ENCODE peak calls at places on chromosomes 2 and 18, in ten cellular contexts. M is IMR-90, Y is HepG2, R is adrenal gland, H is lower lobe of right lung, S is A549, C is tibial nerve, V is left ventricle myocardium inferior, K is tibial artery, Z is NT2/D1. Q is an unnamed sample. For H3K4me1, the result is how much of the 10 kb centered on the place peaks cover.

GRCh38 chr2:84768840-84769239 is 112.0 kb downstream of the TRABD2A start:
- DNase-seq in Z (no peak), K (no peak), R (no peak), S (no peak), M (no peak), V (no peak), C (no peak), H (no peak), Y (no peak), Q (no peak)

GRCh38 chr2:133271105-133271504 is 297.2 kb downstream of the NCKAP5 start:
- DNase-seq in S (peak), Z (no peak), R (no peak), Y (no peak), K (no peak), M (peak), H (no peak), V (no peak), C (no peak), Q (no peak)

GRCh38 chr2:8582191-8582849 is 99.5 kb upstream of the ID2 start:
- DNase-seq in Y (no peak), Z (no peak), S (no peak), H (no peak), V (no peak), M (no peak), K (no peak), R (peak), C (no peak), Q (no peak)

GRCh38 chr2:105380432-105381118 is 18.3 kb downstream of the FHL2 start:
- DNase-seq in Y (no peak), K (no peak), S (no peak), R (no peak), V (no peak), M (peak), H (no peak), Z (no peak), C (no peak), Q (no peak)

GRCh38 chr18:3923750-3924149 is 473.8 kb downstream of the TGIF1 start:
- DNase-seq in R (no peak), H (no peak), V (no peak), M (peak), C (no peak), Z (no peak), K (no peak), S (peak), Y (no peak), Q (no peak)

GRCh38 chr2:85772841-85773491 is 19.2 kb downstream of the ATOH8 start:
- DNase-seq in Y (no peak), C (no peak), R (no peak), V (peak), S (no peak), H (no peak), M (no peak), K (peak), Z (no peak), Q (peak)

GRCh38 chr2:129056309-129056958 is 737.8 kb upstream of the HS6ST1 start:
- DNase-seq in M (no peak), S (no peak), R (no peak), Y (no peak), V (no peak), C (no peak), K (no peak), H (no peak), Z (no peak), Q (no peak)

GRCh38 chr2:60515751-60516226 is 37.7 kb downstream of the BCL11A start:
- DNase-seq in Z (no peak), M (peak), H (peak), S (no peak), R (no peak), C (no peak), K (no peak), V (no peak), Y (no peak), Q (no peak)

GRCh38 chr2:48600204-48600813 is 17.3 kb upstream of the GTF2A1L start:
- DNase-seq in C (no peak), Z (peak), K (no peak), H (no peak), Y (peak), M (peak), V (no peak), S (peak), R (no peak), Q (no peak)

GRCh38 chr2:84395819-84396218 is 63.3 kb downstream of the SUCLG1 start:
- DNase-seq in V (no peak), Z (no peak), M (peak), K (no peak), H (no peak), S (no peak), R (no peak), C (no peak), Y (no peak), Q (no peak)

GRCh38 chr2:11680181-11680900 is 10.3 kb upstream of the NTSR2 start:
- DNase-seq in H (no peak), K (no peak), R (peak), Z (no peak), C (no peak), V (no peak), Y (peak), M (peak), S (no peak), Q (peak)

GRCh38 chr2:47300081-47300480 is 102.9 kb upstream of the MSH2 start:
- DNase-seq in K (no peak), H (no peak), Y (no peak), M (no peak), R (no peak), C (no peak), Z (no peak), V (no peak), S (no peak), Q (no peak)

GRCh38 chr2:216696321-216696720 is 972 bp upstream of the IGFBP5 start:
- DNase-seq in H (no peak), Y (no peak), S (no peak), M (no peak), K (no peak), Z (no peak), V (no peak), R (no peak), C (no peak), Q (no peak)

GRCh38 chr2:17935242-17935885 is 56.9 kb downstream of the KCNS3 start:
- DNase-seq in V (no peak), H (no peak), Z (no peak), C (no peak), K (no peak), Y (no peak), S (no peak), M (no peak), R (no peak), Q (no peak)
- H3K4me3 ChIP-seq in V (no peak), H (no peak), Z (no peak), C (no peak), K (no peak), Y (no peak), S (no peak), M (no peak), R (no peak), Q (no peak)

DNA sequence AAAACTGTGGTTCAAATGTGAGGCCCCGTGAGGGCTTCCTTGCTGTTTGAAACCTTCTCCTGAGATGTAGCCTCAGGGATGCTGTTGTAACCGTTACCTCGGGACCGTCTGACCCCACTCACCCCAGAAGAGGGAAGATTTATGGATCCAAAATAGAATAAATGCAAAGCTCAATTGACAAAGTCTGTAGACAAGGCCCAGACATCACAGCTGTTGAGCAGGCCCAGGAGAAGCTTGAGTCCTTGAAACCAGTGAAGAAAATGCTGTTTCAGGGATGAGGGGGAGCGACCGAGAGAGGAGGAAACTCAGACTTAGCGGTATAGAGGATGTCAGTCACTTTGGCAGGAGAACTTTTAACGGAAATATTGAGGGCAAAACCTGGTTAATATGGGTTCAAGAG is 76.8 kb upstream of the RBM44 start:
- DNase-seq in V (no peak), S (no peak), R (no peak), M (no peak), K (no peak), Y (no peak), C (no peak), H (no peak), Z (no peak), Q (no peak)
- H3K4me1 ChIP-seq in V (half or more), S (under half), R (under half), M (under half), K (under half), Y (under half), C (under half), H (under half), Z (under half), Q (under half)

GRCh38 chr2:3246406-3246805 is 131.2 kb downstream of the EIPR1 start:
- DNase-seq in K (no peak), H (no peak), V (no peak), M (no peak), C (no peak), Y (no peak), Z (no peak), R (no peak), S (no peak), Q (no peak)

GRCh38 chr2:3244486-3244885 is 133.1 kb downstream of the EIPR1 start:
- DNase-seq in C (no peak), V (no peak), S (no peak), M (no peak), K (no peak), Z (no peak), H (no peak), R (no peak), Y (no peak), Q (no peak)

GRCh38 chr2:3243804-3244203 is 133.8 kb downstream of the EIPR1 start:
- DNase-seq in Y (no peak), K (no peak), S (no peak), R (no peak), V (no peak), H (no peak), Z (no peak), C (no peak), M (no peak), Q (no peak)

GRCh38 chr2:3241971-3242746 is 135.5 kb downstream of the EIPR1 start:
- DNase-seq in H (no peak), K (no peak), Y (no peak), Z (no peak), C (no peak), V (no peak), M (no peak), R (no peak), S (no peak), Q (no peak)

DNA sequence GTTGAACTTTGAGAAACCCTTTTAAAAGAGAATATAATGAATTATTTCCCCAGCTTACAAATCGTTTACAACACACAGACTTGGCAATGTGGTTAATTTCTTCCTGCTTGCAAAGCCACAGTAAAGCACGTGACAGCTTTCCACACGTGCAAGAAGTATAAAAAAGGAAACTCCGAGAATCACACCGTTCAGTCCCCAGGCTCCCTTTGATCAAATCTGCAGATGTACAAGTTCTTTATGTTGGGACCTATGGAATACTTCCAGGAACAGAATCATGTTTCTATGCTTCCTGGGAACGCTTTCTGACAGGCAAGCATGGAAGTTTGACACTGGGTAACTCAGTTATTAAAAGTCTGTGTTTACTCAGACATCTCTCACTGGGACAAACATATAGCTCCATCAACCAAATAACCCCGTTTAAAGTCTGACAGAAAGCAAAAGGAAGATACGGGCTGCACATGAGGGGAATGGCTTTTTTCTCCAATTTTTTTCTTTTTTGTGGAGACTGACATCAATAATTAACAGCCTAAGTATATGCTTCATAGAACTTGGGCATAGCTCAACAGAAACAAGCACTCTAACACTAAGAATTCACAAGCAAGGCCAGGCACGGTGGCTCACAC is 134.8 kb downstream of the EIPR1 start:
- DNase-seq in C (peak), Z (no peak), V (no peak), M (peak), H (no peak), S (no peak), Y (no peak), R (no peak), K (no peak), Q (no peak)
- H3K4me3 ChIP-seq in C (no peak), Z (no peak), V (no peak), M (no peak), H (no peak), S (no peak), Y (no peak), R (no peak), K (no peak), Q (no peak)

DNA sequence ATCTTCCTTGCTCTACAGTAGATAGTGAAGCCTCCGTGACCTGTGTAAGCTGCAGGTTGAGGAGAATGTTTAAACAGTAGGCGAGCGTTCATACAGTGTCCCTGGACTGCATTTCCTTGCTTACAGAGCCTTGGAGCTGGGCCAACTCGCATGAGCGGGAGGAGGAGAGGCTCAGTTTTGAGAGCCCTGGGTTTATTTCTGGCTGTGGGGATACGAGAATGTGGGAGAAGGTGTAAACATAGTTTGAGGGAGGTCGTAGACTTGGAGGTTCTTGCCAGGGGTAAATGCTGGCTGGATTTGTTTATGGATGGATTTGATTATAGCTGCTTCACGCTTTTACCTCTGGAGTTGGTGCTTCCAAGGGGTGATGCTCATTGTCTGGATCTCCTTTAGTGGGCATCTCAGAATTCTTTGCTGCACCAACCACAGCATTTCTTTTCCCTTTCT is 20.8 kb downstream of the CRIM1 start:
- DNase-seq in H (peak), K (peak), M (peak), R (peak), Z (no peak), V (peak), S (peak), Y (peak), C (peak), Q (peak)
- H3K4me1 ChIP-seq in H (half or more), K (half or more), M (under half), R (under half), Z (under half), V (half or more), S (half or more), Y (half or more), C (half or more), Q (under half)

GRCh38 chr2:20574930-20575329 is 76.0 kb downstream of the HS1BP3 start:
- DNase-seq in S (no peak), H (no peak), M (no peak), R (no peak), C (no peak), Y (no peak), K (no peak), V (no peak), Z (no peak), Q (no peak)

GRCh38 chr2:20575414-20575813 is 75.5 kb downstream of the HS1BP3 start:
- DNase-seq in C (no peak), Y (no peak), K (no peak), V (no peak), R (no peak), Z (no peak), H (no peak), M (no peak), S (no peak), Q (no peak)

GRCh38 chr2:20574423-20574911 is 76.4 kb downstream of the HS1BP3 start:
- DNase-seq in R (no peak), Z (no peak), C (no peak), H (no peak), V (no peak), S (no peak), M (no peak), K (no peak), Y (no peak), Q (no peak)

GRCh38 chr2:20576598-20577115 is 74.2 kb downstream of the HS1BP3 start:
- DNase-seq in K (no peak), Y (no peak), C (no peak), R (no peak), M (no peak), V (no peak), H (no peak), Z (no peak), S (no peak), Q (no peak)

GRCh38 chr2:20575935-20576597 is 74.8 kb downstream of the HS1BP3 start:
- DNase-seq in S (no peak), M (no peak), H (no peak), K (no peak), Z (no peak), C (no peak), Y (no peak), R (no peak), V (no peak), Q (no peak)
- H3K4me3 ChIP-seq in S (no peak), M (no peak), H (no peak), K (no peak), Z (no peak), C (no peak), Y (no peak), R (no peak), V (no peak), Q (no peak)